ENCODE peak calls at places on chromosomes 16 and 17, in nine cellular contexts. One of them, this sample, is unnamed.

GRCh38 chr17:55774834-55775233 is 24.0 kb downstream of the PCTP start:
- DNase-seq in WTC11: no peak
- DNase-seq in KG1: no peak
- DNase-seq in ELR: no peak
- DNase-seq in GM12892: no peak
- DNase-seq in activated CD8-positive, alpha-beta T cell treated with anti-CD3 and anti-CD28 coated beads, Interleukin-2, amount 10 ng/mL, durations not matched to agents 7 days and 5 days: no peak
- DNase-seq in OCI-LY7: no peak
- DNase-seq in aorta: no peak
- DNase-seq in MM.1S: no peak
- DNase-seq in this sample: peak

GRCh38 chr16:81558444-81559175 is 114.0 kb downstream of the CMIP start:
- DNase-seq in GM12892: no peak
- DNase-seq in KG1: no peak
- DNase-seq in MM.1S: no peak
- DNase-seq in ELR: no peak
- DNase-seq in OCI-LY7: no peak
- DNase-seq in aorta: peak
- DNase-seq in activated CD8-positive, alpha-beta T cell treated with anti-CD3 and anti-CD28 coated beads, Interleukin-2, amount 10 ng/mL, durations not matched to agents 7 days and 5 days: no peak
- DNase-seq in WTC11: no peak
- DNase-seq in this sample: peak

GRCh38 chr17:39652635-39653315 is 12.4 kb upstream of the TCAP start:
- DNase-seq in aorta: no peak
- DNase-seq in activated CD8-positive, alpha-beta T cell treated with anti-CD3 and anti-CD28 coated beads, Interleukin-2, amount 10 ng/mL, durations not matched to agents 7 days and 5 days: no peak
- DNase-seq in WTC11: peak
- DNase-seq in GM12892: no peak
- DNase-seq in ELR: no peak
- DNase-seq in MM.1S: no peak
- DNase-seq in OCI-LY7: no peak
- DNase-seq in KG1: no peak
- DNase-seq in this sample: peak

GRCh38 chr17:56173026-56173425 is 19.8 kb downstream of the ANKFN1 start:
- DNase-seq in GM12892: no peak
- DNase-seq in ELR: no peak
- DNase-seq in OCI-LY7: no peak
- DNase-seq in WTC11: no peak
- DNase-seq in MM.1S: no peak
- DNase-seq in activated CD8-positive, alpha-beta T cell treated with anti-CD3 and anti-CD28 coated beads, Interleukin-2, amount 10 ng/mL, durations not matched to agents 7 days and 5 days: no peak
- DNase-seq in aorta: no peak
- DNase-seq in KG1: no peak
- DNase-seq in this sample: no peak

GRCh38 chr17:6047966-6048365 is 22.2 kb upstream of the WSCD1 start:
- DNase-seq in GM12892: no peak
- DNase-seq in MM.1S: no peak
- DNase-seq in ELR: no peak
- DNase-seq in OCI-LY7: no peak
- DNase-seq in KG1: no peak
- DNase-seq in WTC11: no peak
- DNase-seq in aorta: no peak
- DNase-seq in activated CD8-positive, alpha-beta T cell treated with anti-CD3 and anti-CD28 coated beads, Interleukin-2, amount 10 ng/mL, durations not matched to agents 7 days and 5 days: no peak
- DNase-seq in this sample: no peak

GRCh38 chr16:71645450-71645849 is 19.5 kb downstream of the MARVELD3 start:
- DNase-seq in GM12892: no peak
- DNase-seq in ELR: peak
- DNase-seq in MM.1S: peak
- DNase-seq in WTC11: no peak
- DNase-seq in KG1: no peak
- DNase-seq in activated CD8-positive, alpha-beta T cell treated with anti-CD3 and anti-CD28 coated beads, Interleukin-2, amount 10 ng/mL, durations not matched to agents 7 days and 5 days: peak
- DNase-seq in OCI-LY7: peak
- DNase-seq in aorta: no peak
- DNase-seq in this sample: peak

GRCh38 chr16:20871935-20872815 is 28.0 kb downstream of the DCUN1D3 start:
- DNase-seq in ELR: no peak
- DNase-seq in aorta: no peak
- DNase-seq in WTC11: no peak
- DNase-seq in GM12892: no peak
- DNase-seq in OCI-LY7: no peak
- DNase-seq in activated CD8-positive, alpha-beta T cell treated with anti-CD3 and anti-CD28 coated beads, Interleukin-2, amount 10 ng/mL, durations not matched to agents 7 days and 5 days: no peak
- DNase-seq in KG1: no peak
- DNase-seq in MM.1S: no peak
- DNase-seq in this sample: no peak

GRCh38 chr16:63361032-63361624 is 1324.9 kb upstream of the CDH8 start:
- DNase-seq in OCI-LY7: peak
- DNase-seq in GM12892: no peak
- DNase-seq in MM.1S: peak
- DNase-seq in KG1: peak
- DNase-seq in ELR: peak
- DNase-seq in activated CD8-positive, alpha-beta T cell treated with anti-CD3 and anti-CD28 coated beads, Interleukin-2, amount 10 ng/mL, durations not matched to agents 7 days and 5 days: no peak
- DNase-seq in aorta: no peak
- DNase-seq in WTC11: no peak
- DNase-seq in this sample: peak

GRCh38 chr16:71542377-71542776 is 16.2 kb downstream of the CHST4 start:
- DNase-seq in OCI-LY7: peak
- DNase-seq in ELR: peak
- DNase-seq in WTC11: peak
- DNase-seq in GM12892: no peak
- DNase-seq in activated CD8-positive, alpha-beta T cell treated with anti-CD3 and anti-CD28 coated beads, Interleukin-2, amount 10 ng/mL, durations not matched to agents 7 days and 5 days: peak
- DNase-seq in aorta: peak
- DNase-seq in MM.1S: peak
- DNase-seq in KG1: no peak
- DNase-seq in this sample: peak

This sample was measured in endodermal cell.